ENCODE peak calls at places on chromosomes 5 and 9, in four cellular contexts. C is heart right ventricle; E is activated gamma-delta T cell treated with Interleukin-2 at 50 U/mL for 16 hours; J is stimulated activated CD4-positive, alpha-beta T cell treated with anti-CD3 and anti-CD28 coated beads, TNF-alpha, amount 100 ng/mL, for 24 hours. I is an unnamed sample.

GRCh38 chr9:83281306-83282255 is 218.6 kb upstream of the RASEF start:
- DNase-seq in C (no peak), E (no peak), J (no peak), I (no peak)

GRCh38 chr5:39080597-39081204 is 6.5 kb upstream of the RICTOR start:
- DNase-seq in C (peak), E (peak), J (no peak), I (no peak)

GRCh38 chr5:172163346-172163745 is 24.7 kb downstream of the STK10 start:
- DNase-seq in C (peak), E (no peak), J (no peak), I (no peak)

GRCh38 chr5:160694896-160695295 is 157.1 kb downstream of the ATP10B start:
- DNase-seq in C (no peak), E (no peak), J (no peak), I (no peak)

GRCh38 chr9:77440057-77440456 is 208.1 kb downstream of the GNA14 start:
- DNase-seq in C (no peak), E (no peak), J (no peak), I (no peak)

GRCh38 chr9:129109952-129110739 is 447 bp downstream of the CRAT start:
- DNase-seq in C (peak), E (no peak), J (no peak), I (no peak)

GRCh38 chr9:801399-802071 is 40.0 kb upstream of the DMRT1 start:
- DNase-seq in C (no peak), E (no peak), J (no peak), I (no peak)

GRCh38 chr5:55151923-55152842 is 7.8 kb upstream of the GPX8 start:
- DNase-seq in C (no peak), E (no peak), J (no peak), I (no peak)

GRCh38 chr5:178307266-178308045 is 74.9 kb upstream of the PHYKPL start:
- DNase-seq in C (peak), E (no peak), J (no peak), I (no peak)

GRCh38 chr9:89359636-89360315 is 41.5 kb downstream of the SECISBP2 start:
- DNase-seq in C (no peak), E (no peak), J (no peak), I (no peak)

GRCh38 chr5:113212244-113212920 is 222.4 kb downstream of the TSSK1B start:
- DNase-seq in C (peak), E (no peak), J (no peak), I (no peak)

GRCh38 chr9:83959061-83959460 is 21.0 kb downstream of the HNRNPK start:
- DNase-seq in C (no peak), E (no peak), J (no peak), I (no peak)

GRCh38 chr5:35374584-35374983 is 144.3 kb upstream of the PRLR start:
- DNase-seq in C (no peak), E (no peak), J (no peak), I (no peak)

GRCh38 chr9:114906922-114907571 is 23.3 kb downstream of the TNFSF8 start:
- DNase-seq in C (no peak), E (no peak), J (no peak), I (peak)

GRCh38 chr9:81737871-81738507 is 48.6 kb upstream of the TLE1 start:
- DNase-seq in C (no peak), E (no peak), J (no peak), I (no peak)

GRCh38 chr5:79008362-79008761 is 23.3 kb upstream of the ARSB start:
- DNase-seq in C (no peak), E (no peak), J (no peak), I (no peak)

GRCh38 chr9:92538541-92538940 is 2.8 kb upstream of the ECM2 start:
- DNase-seq in C (no peak), E (no peak), J (no peak), I (no peak)

GRCh38 chr5:73997936-73998335 is 371.9 kb downstream of the ARHGEF28 start:
- DNase-seq in C (no peak), E (no peak), J (no peak), I (no peak)

GRCh38 chr9:94210616-94211603 is 48.2 kb upstream of the ZNF169 start:
- DNase-seq in C (no peak), E (no peak), J (no peak), I (no peak)

GRCh38 chr9:122131401-122131921 is 28.1 kb downstream of the NDUFA8 start:
- DNase-seq in C (peak), E (no peak), J (no peak), I (no peak)

GRCh38 chr9:96047741-96048115 is 172.2 kb downstream of the ERCC6L2 start:
- DNase-seq in C (no peak), E (no peak), J (no peak), I (no peak)

GRCh38 chr5:140342287-140342686 is 4.1 kb downstream of the HBEGF start:
- DNase-seq in C (no peak), E (no peak), J (no peak), I (peak)

GRCh38 chr9:110015759-110016158 is 192.2 kb downstream of the C9orf152 start:
- DNase-seq in C (no peak), E (no peak), J (no peak), I (no peak)

GRCh38 chr9:127918201-127919107 is 1.6 kb upstream of the ST6GALNAC4 start:
- DNase-seq in C (peak), E (no peak), J (no peak), I (no peak)

GRCh38 chr5:119486-120097 is 27.6 kb downstream of the PLEKHG4B start:
- DNase-seq in C (no peak), E (no peak), J (no peak), I (no peak)

GRCh38 chr9:99035313-99035712 is 69.6 kb upstream of the TGFBR1 start:
- DNase-seq in C (no peak), E (no peak), J (no peak), I (no peak)

GRCh38 chr5:111143910-111144309 is 51.8 kb downstream of the WDR36 start:
- DNase-seq in C (peak), E (no peak), J (no peak), I (no peak)

GRCh38 chr5:132677191-132677590 is 3.4 kb downstream of the IL4 start:
- DNase-seq in C (no peak), E (no peak), J (no peak), I (no peak)

GRCh38 chr9:121349009-121349408 is 21.0 kb downstream of the STOM start:
- DNase-seq in C (no peak), E (no peak), J (no peak), I (no peak)

GRCh38 chr5:17190242-17190778 is 27.1 kb upstream of the BASP1 start:
- DNase-seq in C (no peak), E (no peak), J (no peak), I (no peak)

GRCh38 chr5:30040483-30041116 is 1152.9 kb upstream of the CDH6 start:
- DNase-seq in C (no peak), E (no peak), J (no peak), I (no peak)

GRCh38 chr5:3654515-3654914 is 58.9 kb downstream of the IRX1 start:
- DNase-seq in C (no peak), E (no peak), J (no peak), I (no peak)

GRCh38 chr9:132556701-132557100 is 25.7 kb upstream of the BARHL1 start:
- DNase-seq in C (no peak), E (no peak), J (no peak), I (no peak)

GRCh38 chr5:64954518-64954917 is 185.8 kb downstream of the CWC27 start:
- DNase-seq in C (no peak), E (no peak), J (no peak), I (no peak)

I was measured in CD8-positive, alpha-beta memory T cell.